ENCODE peak calls at places on chromosomes 2 and 18, in six cellular contexts. J is suprapubic skin, Z is A673, D is GM06990, H is fibroblast of lung, B is astrocyte. E is an unnamed sample.
A peak's percentile ranks its signal among the peaks of the same experiment; 100 is the strongest.

GRCh38 chr2:36737131-36737750 is 40.7 kb downstream of the VIT start:
- DNase-seq in J (no peak), Z (no peak), D (no peak), H (no peak), B (no peak), E (no peak)

GRCh38 chr2:53202063-53202462 is 565.5 kb upstream of the CHAC2 start:
- DNase-seq in J (no peak), Z (peak; percentile 15), D (no peak), H (peak; percentile 93), B (peak; percentile 90), E (no peak)

GRCh38 chr2:28251337-28251736 is 141.3 kb upstream of the FOSL2 start:
- DNase-seq in J (no peak), Z (no peak), D (no peak), H (no peak), B (no peak), E (no peak)

GRCh38 chr2:182594286-182594685 is 121.8 kb upstream of the DNAJC10 start:
- DNase-seq in J (no peak), Z (peak; percentile 73), D (no peak), H (peak; percentile 67), B (peak; percentile 52), E (no peak)

GRCh38 chr2:237932731-237933131 is 34.1 kb upstream of the UBE2F start:
- DNase-seq in J (no peak), Z (no peak), D (no peak), H (peak; percentile 79), B (peak; percentile 78), E (no peak)

GRCh38 chr2:201070966-201071304 is 536 bp downstream of the HYCC2 start:
- DNase-seq in J (no peak), Z (peak; percentile 31), D (no peak), H (peak; percentile 10), B (no peak), E (no peak)

GRCh38 chr18:54284967-54285785 is 15.9 kb downstream of the POLI start:
- DNase-seq in J (no peak), Z (peak; percentile 7), D (peak; percentile 81), H (peak; percentile 79), B (peak; percentile 67), E (peak; percentile 97)

GRCh38 chr2:123870877-123871276 is 154.2 kb upstream of the CNTNAP5 start:
- DNase-seq in J (no peak), Z (no peak), D (no peak), H (no peak), B (no peak), E (no peak)

GRCh38 chr2:115763601-115764000 is 1321.2 kb downstream of the DPP10 start:
- DNase-seq in J (no peak), Z (no peak), D (no peak), H (no peak), B (no peak), E (no peak)

GRCh38 chr2:10035633-10036032 is 7.7 kb upstream of the KLF11 start:
- DNase-seq in J (no peak), Z (no peak), D (no peak), H (no peak), B (no peak), E (no peak)

GRCh38 chr2:15323227-15323626 is 237.9 kb downstream of the NBAS start:
- DNase-seq in J (no peak), Z (no peak), D (no peak), H (no peak), B (no peak), E (no peak)

GRCh38 chr18:11096839-11097750 is 52.3 kb downstream of the PIEZO2 start:
- DNase-seq in J (no peak), Z (no peak), D (no peak), H (no peak), B (no peak), E (no peak)

GRCh38 chr2:53051157-53051556 is 716.4 kb upstream of the CHAC2 start:
- DNase-seq in J (no peak), Z (no peak), D (no peak), H (no peak), B (no peak), E (no peak)

GRCh38 chr2:60794271-60794863 is 38.3 kb downstream of the PAPOLG start:
- DNase-seq in J (no peak), Z (peak; percentile 58), D (no peak), H (no peak), B (no peak), E (no peak)

GRCh38 chr18:11570770-11571169 is 38.6 kb upstream of the SLC35G4 start:
- DNase-seq in J (no peak), Z (peak; percentile 33), D (no peak), H (no peak), B (no peak), E (no peak)

GRCh38 chr2:190359896-190360376 is 16.5 kb downstream of the INPP1 start:
- DNase-seq in J (no peak), Z (no peak), D (peak; percentile 43), H (peak; percentile 73), B (peak; percentile 64), E (no peak)

GRCh38 chr2:80496770-80497169 is 192.2 kb upstream of the LRRTM1 start:
- DNase-seq in J (no peak), Z (no peak), D (no peak), H (peak; percentile 87), B (peak; percentile 83), E (no peak)

GRCh38 chr2:109604597-109604996 is 9.2 kb downstream of the SEPTIN10 start:
- DNase-seq in J (no peak), Z (no peak), D (no peak), H (peak; percentile 86), B (peak; percentile 80), E (no peak)

GRCh38 chr18:58299936-58300335 is 255.9 kb downstream of the NEDD4L start:
- DNase-seq in J (no peak), Z (no peak), D (no peak), H (no peak), B (no peak), E (no peak)

GRCh38 chr2:233061591-233062446 is 1.7 kb downstream of the INPP5D start:
- DNase-seq in J (peak; percentile 64), Z (no peak), D (peak; percentile 68), H (no peak), B (no peak), E (no peak)

GRCh38 chr2:232897971-232898408 is 27.9 kb downstream of the SNORC start:
- DNase-seq in J (no peak), Z (no peak), D (no peak), H (no peak), B (no peak), E (no peak)

GRCh38 chr18:58041633-58042032 is 2.4 kb upstream of the NEDD4L start:
- DNase-seq in J (no peak), Z (peak; percentile 57), D (no peak), H (peak; percentile 12), B (no peak), E (no peak)

GRCh38 chr2:44120428-44120827 is 48.2 kb upstream of the PPM1B start:
- DNase-seq in J (no peak), Z (no peak), D (no peak), H (peak; percentile 89), B (peak; percentile 88), E (no peak)

GRCh38 chr18:77119101-77119850 is 13.3 kb downstream of the MBP start:
- DNase-seq in J (no peak), Z (no peak), D (no peak), H (no peak), B (no peak), E (no peak)

GRCh38 chr2:140242889-140243288 is 1462.7 kb upstream of the NXPH2 start:
- DNase-seq in J (no peak), Z (peak; percentile 11), D (no peak), H (no peak), B (no peak), E (no peak)

GRCh38 chr18:58625839-58626238 is 3.1 kb downstream of the ALPK2 start:
- DNase-seq in J (no peak), Z (no peak), D (no peak), H (no peak), B (no peak), E (no peak)

DNA sequence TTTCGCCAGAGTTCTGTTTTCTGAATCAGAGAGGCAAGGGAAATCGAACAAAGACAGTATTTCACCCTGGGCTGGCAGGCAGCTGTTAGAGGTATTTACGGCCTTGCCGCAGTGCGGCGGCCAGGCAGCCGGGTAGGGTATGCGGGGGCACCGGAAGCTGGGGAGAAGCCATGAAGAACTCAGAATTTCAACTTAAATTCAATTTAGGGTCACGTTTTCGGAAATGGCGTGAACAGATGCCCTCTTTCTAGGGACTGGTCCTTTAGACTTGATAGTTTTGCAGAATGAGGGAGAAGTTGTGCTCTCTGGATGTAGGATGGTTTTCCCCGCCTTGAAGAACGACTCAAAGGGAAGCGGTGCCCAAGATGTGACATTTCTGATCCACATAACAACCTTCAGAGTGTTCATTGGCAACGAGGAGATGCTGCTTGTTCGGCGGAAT is 9.7 kb downstream of the HOXD8 start:
- DNase-seq in J (peak; percentile 68), Z (peak; percentile 77), D (no peak), H (no peak), B (no peak), E (no peak)
- H3K4me3 ChIP-seq in J (peak overlapping the region; percentile 61), Z (peak overlapping the region; percentile 85), D (no peak overlapping the region), H (no peak overlapping the region), B (no peak overlapping the region), E (no peak overlapping the region)

GRCh38 chr18:56233595-56233994 is 404.8 kb downstream of the TXNL1 start:
- DNase-seq in J (no peak), Z (no peak), D (no peak), H (peak; percentile 89), B (peak; percentile 85), E (no peak)

GRCh38 chr18:56235061-56235772 is 403.2 kb downstream of the TXNL1 start:
- DNase-seq in J (no peak), Z (no peak), D (no peak), H (peak; percentile 67), B (peak; percentile 55), E (peak; percentile 15)

GRCh38 chr18:56240405-56240804 is 398.0 kb downstream of the TXNL1 start:
- DNase-seq in J (no peak), Z (no peak), D (no peak), H (peak; percentile 74), B (peak; percentile 68), E (no peak)

GRCh38 chr18:56235773-56236115 is 402.6 kb downstream of the TXNL1 start:
- DNase-seq in J (no peak), Z (no peak), D (peak; percentile 29), H (peak; percentile 51), B (peak; percentile 26), E (no peak)

GRCh38 chr18:56238576-56238975 is 399.8 kb downstream of the TXNL1 start:
- DNase-seq in J (no peak), Z (no peak), D (no peak), H (no peak), B (no peak), E (no peak)
- TF ChIP-seq CTCF in J (no peak), Z (no peak), D (no peak), H (peak; percentile 16), B (peak; percentile 13), E (peak; percentile 19)

DNA sequence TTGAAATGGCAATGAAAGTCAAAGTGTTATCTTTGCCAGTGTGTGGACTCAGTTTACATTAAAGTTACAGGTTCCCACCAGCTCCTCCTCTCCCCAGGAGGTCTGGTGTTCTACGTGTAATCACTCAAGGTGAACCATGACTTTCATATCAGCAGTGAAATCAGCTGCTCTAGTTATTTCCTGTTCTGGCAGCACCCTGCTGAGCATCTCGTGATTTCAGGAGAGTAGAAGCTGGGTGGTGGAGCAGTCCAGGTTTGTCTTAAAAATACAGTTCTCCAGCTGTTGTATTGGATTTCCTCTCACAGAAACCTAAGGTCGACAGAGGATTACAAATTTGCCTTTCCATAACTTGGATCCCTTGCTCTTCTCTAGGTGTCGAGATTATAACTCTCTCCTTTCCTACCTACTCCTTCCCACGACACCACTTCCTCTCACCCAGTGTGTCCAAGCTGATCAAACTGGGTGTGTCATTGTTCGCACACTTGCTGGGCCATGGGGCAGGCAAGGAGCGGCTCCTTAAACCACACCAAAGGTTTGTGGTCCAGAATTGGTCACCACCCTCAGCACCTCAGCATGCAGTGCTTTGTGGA is 13.0 kb upstream of the ARHGAP25 start:
- DNase-seq in J (no peak), Z (peak; percentile 70), D (no peak), H (no peak), B (peak; percentile 6), E (peak; percentile 42)
- H3K4me3 ChIP-seq in J (no peak overlapping the region), Z (no peak overlapping the region), D (no peak overlapping the region), H (no peak overlapping the region), B (no peak overlapping the region), E (no peak overlapping the region)

GRCh38 chr2:177392373-177393246 is at the start of gene AGPS:
- DNase-seq in J (peak; percentile 81), Z (peak; percentile 71), D (peak; percentile 89), H (peak; percentile 80), B (peak; percentile 72), E (peak; percentile 34)
- TF ChIP-seq CTCF in J (peak; percentile 11), Z (no peak), D (no peak), H (no peak), B (no peak), E (no peak)